ENCODE peak calls at places on chromosomes 12 and 14, in five cellular contexts. N, G, T, K and H are unnamed samples.

GRCh38 chr12:52156757-52157565 is 34.9 kb downstream of the KRT80 start:
- DNase-seq in N (peak; percentile 92), K (no peak), T (peak; percentile 88), G (peak; percentile 76), H (peak; percentile 41)

GRCh38 chr12:107079172-107080011 is 14.0 kb downstream of the CRY1 start:
- DNase-seq in T (peak; percentile 58), K (no peak), G (peak; percentile 49), N (peak; percentile 40), H (no peak)

GRCh38 chr12:100955139-100955538 is 160.6 kb downstream of the ANO4 start:
- DNase-seq in N (peak; percentile 57), T (no peak), G (no peak), K (no peak), H (no peak)

GRCh38 chr14:94677747-94678146 is 65.6 kb downstream of the SERPINA3 start:
- DNase-seq in T (no peak), G (no peak), N (no peak), K (no peak), H (no peak)

GRCh38 chr14:61911534-61911933 is 149.3 kb downstream of the SNAPC1 start:
- DNase-seq in K (no peak), N (peak; percentile 19), G (no peak), T (no peak), H (no peak)

GRCh38 chr12:28787151-28787550 is 361.9 kb upstream of the FAR2 start:
- DNase-seq in K (no peak), T (no peak), N (no peak), G (no peak), H (no peak)

GRCh38 chr12:9626291-9626690 is 18.6 kb upstream of the KLRB1 start:
- DNase-seq in N (no peak), K (no peak), T (no peak), G (no peak), H (no peak)

GRCh38 chr14:22994762-22995275 is 12.5 kb upstream of the AJUBA start:
- DNase-seq in N (peak; percentile 62), G (peak; percentile 74), T (peak; percentile 40), K (no peak), H (peak; percentile 42)

GRCh38 chr12:120121343-120121742 is 4.8 kb upstream of the RAB35 start:
- DNase-seq in N (no peak), K (no peak), G (no peak), T (no peak), H (no peak)

GRCh38 chr14:96255501-96256366 is at the start of gene BDKRB1:
- DNase-seq in T (no peak), K (no peak), N (no peak), G (no peak), H (no peak)

GRCh38 chr14:36506732-36507614 is 13.1 kb downstream of the NKX2-1 start:
- DNase-seq in T (no peak), G (no peak), K (no peak), N (no peak), H (no peak)

GRCh38 chr14:69268763-69269162 is 8.8 kb downstream of the GALNT16 start:
- DNase-seq in G (no peak), N (no peak), T (no peak), K (no peak), H (no peak)

DNA sequence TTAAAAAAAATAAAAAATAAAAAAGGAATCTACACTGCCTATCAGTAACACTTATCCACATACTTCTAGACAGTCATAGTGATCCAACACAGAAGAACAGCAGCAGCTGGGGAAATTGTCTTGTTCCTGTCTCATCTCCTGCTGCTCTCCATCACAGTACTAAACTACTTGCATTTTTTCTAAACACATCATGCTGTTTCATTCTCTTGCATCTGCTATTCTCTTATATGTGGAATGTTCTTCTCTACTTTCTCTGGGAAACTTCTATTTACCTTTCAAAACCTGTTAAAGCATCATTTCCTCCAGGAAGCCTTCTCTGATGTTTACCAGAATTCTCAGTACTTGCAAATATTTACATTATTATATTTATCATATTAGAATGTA is 57.0 kb downstream of the ATF7 start:
- DNase-seq in N (peak; percentile 54), G (no peak), K (no peak), T (no peak), H (no peak)
- TF ChIP-seq REST in N (no peak), G (no peak), K (no peak), T (no peak), H (no peak)

GRCh38 chr12:108479364-108480070 is 35.6 kb upstream of the FICD start:
- DNase-seq in G (no peak), T (no peak), K (no peak), N (no peak), H (no peak)
- TF ChIP-seq REST in G (no peak), T (no peak), K (no peak), N (no peak), H (no peak)

DNA sequence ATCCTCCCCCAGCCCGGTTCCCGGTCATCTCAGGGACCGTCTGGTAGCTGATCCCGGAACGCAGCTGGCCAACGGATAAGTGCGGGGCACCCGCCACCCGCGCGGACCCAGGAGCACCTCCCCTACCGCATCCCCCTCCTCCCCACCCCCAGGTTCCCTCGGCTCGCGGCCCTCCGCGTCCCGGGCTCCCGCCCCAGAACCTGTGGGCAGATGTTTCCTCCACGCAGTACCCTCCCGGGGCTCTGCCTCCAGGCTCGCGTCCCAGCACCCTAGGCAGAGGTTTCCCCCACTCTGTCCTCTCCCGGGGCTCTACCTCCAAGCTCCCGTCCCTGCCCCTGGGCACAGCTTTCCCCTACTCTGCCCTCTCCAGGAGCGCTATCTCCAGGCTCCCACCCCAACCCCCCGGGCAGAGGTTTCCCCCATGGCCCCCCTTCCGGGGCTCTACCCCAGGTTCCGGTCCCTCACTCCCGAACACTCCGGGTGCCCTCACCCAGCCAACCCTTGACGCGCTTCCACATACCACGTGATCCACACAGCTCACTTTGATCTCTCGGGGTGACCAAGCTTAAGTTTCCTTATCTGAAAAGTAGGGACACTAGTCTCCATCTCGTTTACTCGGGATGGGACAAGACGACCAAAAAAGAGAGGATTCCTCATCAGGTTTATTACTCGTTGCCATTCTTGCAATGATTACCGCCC is at the start of gene CCDC38:
- DNase-seq in N (peak; percentile 93), G (no peak), K (peak; percentile 18), T (peak; percentile 93), H (peak; percentile 78)
- TF ChIP-seq REST in N (no peak), G (no peak), K (no peak), T (no peak), H (peak; percentile 39)

GRCh38 chr12:4856556-4856955 is 53.1 kb upstream of the KCNA1 start:
- DNase-seq in N (no peak), G (no peak), T (no peak), K (no peak), H (no peak)

GRCh38 chr12:4862809-4863208 is 46.9 kb upstream of the KCNA1 start:
- DNase-seq in T (no peak), K (no peak), N (no peak), G (no peak), H (no peak)

GRCh38 chr12:4858385-4858784 is 51.3 kb upstream of the KCNA1 start:
- DNase-seq in K (no peak), N (peak; percentile 65), G (no peak), T (no peak), H (no peak)

GRCh38 chr12:4857472-4858291 is 52.0 kb upstream of the KCNA1 start:
- DNase-seq in G (peak; percentile 53), K (peak; percentile 43), N (peak; percentile 92), T (peak; percentile 57), H (no peak)

GRCh38 chr12:4859478-4860210 is 50.1 kb upstream of the KCNA1 start:
- DNase-seq in G (no peak), K (no peak), T (no peak), N (no peak), H (no peak)
- TF ChIP-seq REST in G (no peak), K (no peak), T (no peak), N (no peak), H (no peak)